ENCODE peak calls at places on chromosomes 6 and 20, in five cellular contexts. Q is uterus, S is HepG2, H is right atrium auricular region, W is iPS DF 6.9. P is an unnamed sample.

GRCh38 chr6:156017838-156018237 is 562.2 kb upstream of the NOX3 start:
- DNase-seq in Q (no peak), S (no peak), H (no peak), W (no peak), P (no peak)

GRCh38 chr6:47603995-47604394 is 94.4 kb upstream of the ADGRF4 start:
- DNase-seq in Q (no peak), S (no peak), H (no peak), W (no peak), P (no peak)

GRCh38 chr6:68192988-68193387 is 442.1 kb upstream of the ADGRB3 start:
- DNase-seq in Q (no peak), S (no peak), H (no peak), W (no peak), P (no peak)

GRCh38 chr6:41073968-41074691 is 1.4 kb downstream of the NFYA start:
- DNase-seq in Q (no peak), S (no peak), H (no peak), W (no peak), P (no peak)

GRCh38 chr6:137780447-137781034 is 86.5 kb upstream of the TNFAIP3 start:
- DNase-seq in Q (no peak), S (no peak), H (no peak), W (no peak), P (no peak)

GRCh38 chr6:45075246-45075645 is 252.9 kb upstream of the RUNX2 start:
- DNase-seq in Q (no peak), S (no peak), H (no peak), W (no peak), P (no peak)

GRCh38 chr20:11210611-11211010 is 536.8 kb upstream of the JAG1 start:
- DNase-seq in Q (no peak), S (no peak), H (no peak), W (no peak), P (no peak)

GRCh38 chr6:15417811-15418210 is 171.9 kb downstream of the JARID2 start:
- DNase-seq in Q (no peak), S (no peak), H (no peak), W (no peak), P (no peak)

GRCh38 chr20:41467690-41468089 is 101.1 kb upstream of the EMILIN3 start:
- DNase-seq in Q (no peak), S (no peak), H (no peak), W (no peak), P (no peak)

GRCh38 chr6:15498640-15499039 is 164.2 kb downstream of the DTNBP1 start:
- DNase-seq in Q (no peak), S (no peak), H (no peak), W (no peak), P (no peak)

GRCh38 chr6:112037783-112038216 is 16.1 kb upstream of the CCN6 start:
- DNase-seq in Q (peak; percentile 89), S (no peak), H (peak; percentile 93), W (no peak), P (peak; percentile 48)

DNA sequence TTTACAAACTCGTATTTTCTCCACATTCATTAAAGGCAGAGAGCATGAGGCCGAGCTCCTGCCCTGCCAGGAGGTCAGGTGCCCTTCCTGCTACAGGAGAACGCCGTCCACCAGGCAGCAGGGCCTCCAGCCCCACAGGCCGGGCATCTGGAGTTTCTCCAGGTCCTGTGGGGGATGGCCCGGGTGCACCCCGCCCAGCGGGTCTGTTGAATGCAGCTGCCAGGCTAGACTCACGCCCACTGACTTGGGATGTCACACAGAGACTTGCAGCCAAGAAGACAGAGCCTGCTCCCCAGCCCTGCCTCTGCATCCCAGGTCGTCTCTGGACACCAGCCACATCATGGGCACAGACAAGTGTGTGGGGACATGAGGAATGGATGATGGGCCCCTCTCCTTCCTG is 376.4 kb downstream of the CDH4 start:
- DNase-seq in Q (no peak), S (no peak), H (no peak), W (no peak), P (no peak)
- H3K27me3 ChIP-seq in Q (no peaks in the 10 kb centered on the region), S (peaks cover 42% of the 10 kb centered on the region), H (no peaks in the 10 kb centered on the region), W (no peaks in the 10 kb centered on the region), P (no peaks in the 10 kb centered on the region)

GRCh38 chr6:75419408-75419807 is 74.2 kb downstream of the FILIP1 start:
- DNase-seq in Q (no peak), S (no peak), H (no peak), W (no peak), P (no peak)

GRCh38 chr6:75422024-75422639 is 71.5 kb downstream of the FILIP1 start:
- DNase-seq in Q (no peak), S (no peak), H (no peak), W (no peak), P (no peak)

GRCh38 chr6:75419980-75420379 is 73.6 kb downstream of the FILIP1 start:
- DNase-seq in Q (no peak), S (no peak), H (no peak), W (no peak), P (no peak)

GRCh38 chr6:75418233-75418632 is 75.4 kb downstream of the FILIP1 start:
- DNase-seq in Q (no peak), S (no peak), H (no peak), W (no peak), P (no peak)

GRCh38 chr6:75421316-75422023 is 72.1 kb downstream of the FILIP1 start:
- DNase-seq in Q (no peak), S (no peak), H (no peak), W (no peak), P (no peak)
- H3K27ac ChIP-seq in Q (no peak overlapping the region), S (no peak overlapping the region), H (no peak overlapping the region), W (no peak overlapping the region), P (no peak overlapping the region)

DNA sequence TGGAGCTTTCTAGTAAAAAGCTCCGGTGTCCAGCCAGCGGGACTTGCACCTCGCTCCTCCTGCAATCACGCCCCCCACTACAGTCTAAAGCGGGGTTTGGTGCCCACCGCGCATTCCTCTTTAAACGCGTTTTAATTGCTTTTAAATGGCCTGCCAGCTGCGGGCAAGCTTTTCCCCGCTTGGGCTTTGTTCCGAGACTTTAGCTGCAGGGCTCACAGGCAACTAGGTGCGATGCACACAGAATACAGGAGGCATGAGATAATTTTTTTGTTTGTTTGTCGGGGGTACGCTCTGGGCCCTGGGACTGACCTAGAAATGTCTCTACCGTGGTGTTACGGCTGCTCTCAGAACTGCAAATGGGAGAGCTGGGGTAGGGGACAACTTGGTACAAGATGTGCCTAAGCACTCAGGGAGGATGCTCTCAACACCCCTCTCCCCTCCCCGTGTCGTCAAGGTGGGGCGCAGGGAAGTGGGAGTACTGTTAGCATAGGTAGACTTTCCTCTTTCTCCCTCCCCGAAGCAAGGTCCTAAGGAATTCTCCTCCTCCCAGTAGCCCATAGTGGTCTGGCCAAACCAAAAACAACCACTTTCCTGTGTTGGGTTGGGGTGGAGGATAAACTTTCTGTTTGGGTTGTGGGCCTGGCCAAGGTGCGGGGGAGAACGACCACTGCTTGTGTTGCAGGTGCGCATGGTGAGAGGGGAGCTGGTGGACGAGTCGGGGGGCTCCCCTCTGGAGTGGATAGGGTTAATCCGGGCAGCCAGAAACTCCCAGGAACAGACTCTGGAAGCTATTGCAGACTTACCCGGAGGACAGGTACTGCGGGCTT is 1.6 kb downstream of the PRDM13 start:
- DNase-seq in Q (no peak), S (no peak), H (no peak), W (no peak), P (no peak)
- H3K27me3 ChIP-seq in Q (peaks cover 97% of the 10 kb centered on the region), S (peaks cover 16% of the 10 kb centered on the region), H (peaks cover 85% of the 10 kb centered on the region), W (peaks cover 88% of the 10 kb centered on the region), P (peaks cover 63% of the 10 kb centered on the region)

GRCh38 chr6:159729598-159729997 is 2.3 kb downstream of the WTAP start:
- DNase-seq in Q (no peak), S (no peak), H (no peak), W (no peak), P (no peak)
- H3K27ac ChIP-seq in Q (no peak overlapping the region), S (no peak overlapping the region), H (no peak overlapping the region), W (no peak overlapping the region), P (no peak overlapping the region)

GRCh38 chr20:36306557-36307411 is 645 bp downstream of the DLGAP4 start:
- DNase-seq in Q (no peak), S (no peak), H (no peak), W (no peak), P (no peak)
- H3K27me3 ChIP-seq in Q (peaks cover 12% of the 10 kb centered on the region), S (peaks cover 9% of the 10 kb centered on the region), H (peaks cover 25% of the 10 kb centered on the region), W (peaks cover 8% of the 10 kb centered on the region), P (peaks cover 14% of the 10 kb centered on the region)

DNA sequence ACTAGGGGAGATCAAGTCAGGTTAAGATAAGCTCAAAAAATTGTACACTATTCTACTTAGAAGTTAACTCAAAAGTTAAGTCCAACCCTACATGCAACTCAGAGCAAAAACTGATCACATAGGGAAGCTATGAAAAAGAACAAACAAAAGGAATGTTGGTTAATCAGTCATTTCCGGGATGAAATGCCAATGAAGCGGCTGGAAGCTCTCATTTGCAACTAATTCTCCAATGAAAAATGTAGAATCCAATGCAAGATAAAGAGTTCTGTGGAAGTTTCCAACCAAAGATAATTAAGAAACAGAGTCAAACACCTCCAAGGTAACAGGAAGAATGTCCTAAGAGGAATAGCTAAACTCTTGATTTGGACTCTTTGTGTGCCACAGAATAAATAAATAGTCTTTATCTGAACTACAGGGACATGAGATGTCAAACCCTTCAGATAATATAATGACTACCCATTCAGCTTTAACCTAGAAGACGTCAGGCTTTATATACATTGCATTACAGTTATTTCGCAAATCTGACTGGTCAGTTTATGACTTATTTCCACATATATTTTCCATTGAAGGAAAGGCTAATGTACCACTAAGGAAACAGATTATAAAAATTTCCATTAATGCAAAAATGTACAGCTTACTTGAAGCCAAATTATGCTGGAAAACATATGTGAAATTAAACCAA is 48.0 kb upstream of the DST start:
- DNase-seq in Q (no peak), S (peak; percentile 76), H (no peak), W (no peak), P (no peak)
- H3K27ac ChIP-seq in Q (no peak overlapping the region), S (peak overlapping the region; percentile 39), H (peak overlapping the region; percentile 93), W (no peak overlapping the region), P (peak overlapping the region; percentile 92)

P was measured in dorsolateral prefrontal cortex.